ENCODE peak calls at places on chromosomes 16 and 17, in five cellular contexts. Y is H1, F is GM12878, C is K562, P is HepG2. G is an unnamed sample.

GRCh38 chr17:81000089-81000630 is 8.5 kb downstream of the CHMP6 start:
- DNase-seq in Y (no peak), F (no peak), C (no peak), P (no peak), G (no peak)

GRCh38 chr16:53201900-53202299 is 147.1 kb downstream of the CHD9 start:
- DNase-seq in Y (no peak), F (no peak), C (no peak), P (no peak), G (no peak)

GRCh38 chr16:85144026-85144915 is 32.0 kb upstream of the CIBAR2 start:
- DNase-seq in Y (no peak), F (no peak), C (no peak), P (no peak), G (no peak)

GRCh38 chr16:30060354-30061194 is 5.0 kb upstream of the ALDOA start:
- DNase-seq in Y (no peak), F (no peak), C (peak), P (no peak), G (no peak)

GRCh38 chr16:35749253-35750141 is 2290.1 kb downstream of the TP53TG3F start:
- DNase-seq in Y (no peak), F (no peak), C (no peak), P (no peak), G (no peak)

GRCh38 chr17:41906465-41907184 is 12.1 kb downstream of the ACLY start:
- DNase-seq in Y (no peak), F (no peak), C (no peak), P (no peak), G (no peak)

GRCh38 chr17:4304417-4305027 is 40.7 kb upstream of the ANKFY1 start:
- DNase-seq in Y (no peak), F (no peak), C (peak), P (peak), G (peak)

GRCh38 chr17:73588291-73589095 is 55.8 kb downstream of the SDK2 start:
- DNase-seq in Y (no peak), F (no peak), C (no peak), P (no peak), G (no peak)

GRCh38 chr16:4679854-4680636 is 13.3 kb upstream of the NUDT16L1 start:
- DNase-seq in Y (no peak), F (no peak), C (no peak), P (no peak), G (no peak)

GRCh38 chr17:32142857-32143524 is 689 bp downstream of the RHOT1 start:
- DNase-seq in Y (no peak), F (no peak), C (peak), P (peak), G (peak)

GRCh38 chr17:19897901-19898300 is 30.2 kb upstream of the ULK2 start:
- DNase-seq in Y (no peak), F (no peak), C (no peak), P (no peak), G (peak)

GRCh38 chr17:56793947-56794346 is 39.8 kb downstream of the C17orf67 start:
- DNase-seq in Y (no peak), F (no peak), C (no peak), P (no peak), G (no peak)

GRCh38 chr16:19884021-19884485 is 595 bp downstream of the GPRC5B start:
- DNase-seq in Y (no peak), F (no peak), C (no peak), P (no peak), G (no peak)

GRCh38 chr16:48535831-48536599 is 74.0 kb downstream of the N4BP1 start:
- DNase-seq in Y (no peak), F (peak), C (no peak), P (peak), G (no peak)

GRCh38 chr17:42655528-42655927 is 3.6 kb upstream of the TUBG2 start:
- DNase-seq in Y (no peak), F (no peak), C (no peak), P (no peak), G (no peak)

GRCh38 chr17:52995127-52995526 is 827.6 kb upstream of the KIF2B start:
- DNase-seq in Y (no peak), F (no peak), C (no peak), P (no peak), G (no peak)

GRCh38 chr17:50185724-50186545 is 15.5 kb downstream of the COL1A1 start:
- DNase-seq in Y (no peak), F (no peak), C (no peak), P (no peak), G (no peak)

GRCh38 chr17:43917348-43918025 is 10.2 kb upstream of the MPP2 start:
- DNase-seq in Y (no peak), F (no peak), C (peak), P (no peak), G (no peak)

GRCh38 chr17:56213031-56213430 is 59.8 kb downstream of the ANKFN1 start:
- DNase-seq in Y (no peak), F (no peak), C (no peak), P (no peak), G (no peak)

GRCh38 chr17:82231562-82232321 is 2.9 kb downstream of the SLC16A3 start:
- DNase-seq in Y (no peak), F (no peak), C (peak), P (peak), G (no peak)

GRCh38 chr17:45224671-45225050 is 3.0 kb downstream of the FMNL1 start:
- DNase-seq in Y (no peak), F (no peak), C (no peak), P (no peak), G (no peak)

GRCh38 chr16:16005725-16006124 is 56.3 kb downstream of the ABCC1 start:
- DNase-seq in Y (no peak), F (no peak), C (no peak), P (no peak), G (no peak)

GRCh38 chr16:16009396-16009795 is 60.0 kb downstream of the ABCC1 start:
- DNase-seq in Y (no peak), F (no peak), C (no peak), P (no peak), G (no peak)

GRCh38 chr16:16008666-16009065 is 59.2 kb downstream of the ABCC1 start:
- DNase-seq in Y (no peak), F (no peak), C (no peak), P (no peak), G (no peak)

GRCh38 chr16:16006650-16007049 is 57.2 kb downstream of the ABCC1 start:
- DNase-seq in Y (no peak), F (no peak), C (no peak), P (no peak), G (no peak)

DNA sequence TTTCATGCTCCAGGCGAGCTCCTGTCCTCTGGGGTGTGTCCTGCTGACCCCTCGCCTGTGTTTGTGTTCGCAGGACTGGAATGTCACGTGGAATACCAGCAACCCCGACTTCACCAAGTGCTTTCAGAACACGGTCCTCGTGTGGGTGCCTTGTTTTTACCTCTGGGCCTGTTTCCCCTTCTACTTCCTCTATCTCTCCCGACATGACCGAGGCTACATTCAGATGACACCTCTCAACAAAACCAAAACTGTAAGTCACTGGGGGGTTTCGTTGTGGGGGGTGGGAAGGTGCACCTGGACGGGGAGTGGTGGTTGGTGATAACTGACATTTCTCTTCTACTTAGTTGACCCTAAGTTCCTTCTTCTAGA is 58.3 kb downstream of the ABCC1 start:
- DNase-seq in Y (no peak), F (peak), C (no peak), P (no peak), G (no peak)
- H3K4me2 ChIP-seq in Y (no peak), F (peak), C (peak), P (no peak), G (no peak)

GRCh38 chr17:27797390-27798091 is 2.8 kb downstream of the NOS2 start:
- DNase-seq in Y (no peak), F (no peak), C (no peak), P (peak), G (no peak)
- TF ChIP-seq CTCF in Y (peak), F (no peak), C (peak), P (peak), G (peak)

GRCh38 chr16:2858245-2859025 is 465 bp upstream of the PRSS22 start:
- DNase-seq in Y (no peak), F (no peak), C (peak), P (no peak), G (peak)
- TF ChIP-seq ATF3 in Y (no peak), F (no peak), C (no peak), P (no peak), G (no peak)

DNA sequence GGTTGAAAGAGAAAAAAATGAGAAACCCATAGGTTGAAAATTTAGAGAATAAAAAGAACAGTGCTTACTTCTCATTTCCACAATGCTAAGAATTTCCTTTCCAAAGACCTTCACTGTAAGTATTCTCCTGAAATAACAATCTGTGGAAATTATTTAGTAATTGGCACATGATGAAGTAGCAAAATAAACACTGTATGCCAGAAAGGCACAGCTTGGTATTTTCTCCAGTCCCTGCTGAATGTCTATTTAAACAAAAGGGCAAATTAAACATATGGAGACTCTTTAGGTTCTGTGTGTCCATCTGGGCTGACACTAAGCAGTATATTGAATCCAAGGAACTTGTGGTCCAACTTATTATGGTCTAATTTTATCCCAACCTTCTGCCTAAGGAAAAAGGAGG is 46.1 kb downstream of the CHCT1 start:
- DNase-seq in Y (no peak), F (no peak), C (no peak), P (no peak), G (no peak)
- H3K4me2 ChIP-seq in Y (no peak), F (no peak), C (no peak), P (no peak), G (no peak)

GRCh38 chr17:68291836-68292688 is 767 bp downstream of the ARSG start:
- DNase-seq in Y (no peak), F (peak), C (peak), P (peak), G (peak)
- TF ChIP-seq CTCF in Y (peak), F (peak), C (no peak), P (peak), G (no peak)

DNA sequence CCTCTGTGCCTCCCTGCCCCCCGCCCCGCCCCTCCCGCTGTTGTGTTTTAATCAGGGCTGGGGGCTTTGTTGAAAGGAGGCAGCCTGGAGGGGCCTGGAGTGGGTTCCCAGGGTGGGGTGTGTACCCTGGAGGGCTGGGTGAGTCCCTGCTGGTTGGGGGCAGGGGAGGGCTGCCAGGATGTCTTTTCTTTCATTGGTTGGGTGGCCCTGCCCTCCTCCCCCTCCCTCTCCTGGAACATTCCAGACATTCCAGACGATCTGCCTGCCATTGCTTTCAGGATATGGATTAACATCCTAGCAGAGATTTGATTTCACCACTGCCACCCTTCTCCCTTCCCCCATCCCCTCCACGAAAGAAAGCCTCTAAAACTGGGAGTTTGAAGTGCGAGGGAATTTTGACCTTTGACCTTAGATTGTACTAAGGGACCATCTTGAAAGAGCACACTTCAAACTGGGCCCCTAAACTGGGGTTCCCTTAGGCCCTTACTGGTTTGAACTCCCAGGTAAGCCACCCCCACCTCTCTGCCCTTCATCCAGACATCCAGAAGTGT is 25.3 kb downstream of the IGF2BP1 start:
- DNase-seq in Y (peak), F (no peak), C (no peak), P (peak), G (no peak)
- TF ChIP-seq ATF3 in Y (no peak), F (no peak), C (no peak), P (no peak), G (no peak)

DNA sequence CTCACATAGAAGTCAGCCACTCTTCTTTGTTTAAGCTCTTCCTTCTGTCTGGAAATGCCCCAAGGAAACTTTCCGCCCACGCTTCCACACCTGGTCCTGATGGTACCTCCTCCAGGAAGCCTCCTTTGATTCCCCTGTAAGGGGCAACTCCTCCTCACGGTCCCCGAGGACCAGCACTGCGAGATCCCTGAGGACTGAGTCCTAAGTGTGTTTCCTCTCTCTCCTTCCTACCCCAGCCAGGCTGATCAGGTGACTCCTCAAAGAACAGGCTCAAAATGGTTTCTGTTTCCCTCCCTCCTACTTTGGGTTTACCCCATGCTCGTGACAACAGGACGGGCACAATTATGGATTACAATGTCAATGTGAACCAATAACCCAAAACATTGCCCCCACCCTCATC is 63.0 kb upstream of the MED9 start:
- DNase-seq in Y (no peak), F (no peak), C (no peak), P (no peak), G (no peak)
- H3K4me2 ChIP-seq in Y (no peak), F (no peak), C (no peak), P (no peak), G (no peak)

GRCh38 chr17:781920-782731 is at the start of the genes GLOD4 and MRM3:
- DNase-seq in Y (no peak), F (peak), C (peak), P (peak), G (peak)
- TF ChIP-seq CTCF in Y (no peak), F (peak), C (no peak), P (peak), G (no peak)

GRCh38 chr16:1464894-1465566 is 9.8 kb downstream of the CLCN7 start:
- DNase-seq in Y (no peak), F (no peak), C (no peak), P (no peak), G (no peak)
- TF ChIP-seq ATF3 in Y (no peak), F (no peak), C (no peak), P (no peak), G (no peak)

GRCh38 chr16:9116141-9116540 is 24.7 kb downstream of the HAPSTR1 start:
- DNase-seq in Y (no peak), F (no peak), C (no peak), P (no peak), G (no peak)

GRCh38 chr16:9114842-9115241 is 23.4 kb downstream of the HAPSTR1 start:
- DNase-seq in Y (no peak), F (no peak), C (no peak), P (no peak), G (no peak)

GRCh38 chr16:9114112-9114511 is 22.7 kb downstream of the HAPSTR1 start:
- DNase-seq in Y (no peak), F (no peak), C (no peak), P (no peak), G (no peak)

GRCh38 chr16:9113707-9114106 is 22.3 kb downstream of the HAPSTR1 start:
- DNase-seq in Y (no peak), F (no peak), C (no peak), P (no peak), G (no peak)

DNA sequence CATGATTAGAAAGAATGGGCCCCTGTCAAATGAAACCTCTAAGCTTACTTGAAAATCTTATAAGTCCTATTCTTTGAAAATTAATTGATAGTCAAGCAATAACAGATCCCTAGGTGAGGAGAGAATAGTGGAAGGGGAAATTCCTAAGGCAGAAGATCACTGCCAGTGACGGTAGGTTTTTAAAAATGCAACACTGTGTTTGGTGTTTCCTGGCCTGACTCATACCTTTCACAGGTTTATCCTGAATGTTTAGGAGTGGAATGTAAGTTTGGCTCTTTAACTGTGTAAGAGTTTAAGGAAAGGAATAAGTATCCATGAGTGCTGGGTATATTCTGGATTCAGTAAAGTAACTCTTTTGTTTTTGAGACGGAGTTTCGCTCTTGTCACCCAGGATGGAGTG is 23.8 kb downstream of the HAPSTR1 start:
- DNase-seq in Y (no peak), F (no peak), C (no peak), P (no peak), G (no peak)
- H3K4me2 ChIP-seq in Y (no peak), F (no peak), C (no peak), P (no peak), G (no peak)

G was measured in HCT116.